ENCODE peak calls at places on chromosomes 5 and 9, in eight cellular contexts. E is A549; Z is H1; X is naive thymus-derived CD4-positive, alpha-beta T cell; I is body of pancreas; Q is mesendoderm; J is effector memory CD4-positive, alpha-beta T cell; V is transverse colon. A is an unnamed sample.
A peak's percentile ranks its signal among the peaks of the same experiment; 100 is the strongest.

GRCh38 chr9:18422296-18423036 is 51.5 kb upstream of the ADAMTSL1 start:
- DNase-seq in I (no peak), J (no peak), E (no peak), X (no peak), Q (peak; percentile 93), V (no peak), Z (no peak), A (no peak)

GRCh38 chr9:124270504-124271335 is 13.0 kb downstream of the NEK6 start:
- DNase-seq in X (no peak), Q (no peak), Z (no peak), E (no peak), I (peak; percentile 90), V (peak; percentile 82), J (no peak), A (no peak)

GRCh38 chr5:95808686-95809413 is 13.7 kb downstream of the GLRX start:
- DNase-seq in X (peak; percentile 88), Q (no peak), V (peak; percentile 82), E (no peak), J (peak; percentile 77), I (peak; percentile 40), Z (no peak), A (peak; percentile 87)

GRCh38 chr9:35311891-35312639 is 150.3 kb downstream of the UNC13B start:
- DNase-seq in X (no peak), E (no peak), J (no peak), I (no peak), V (no peak), Q (no peak), Z (no peak), A (no peak)

GRCh38 chr9:98071737-98072136 is 15.2 kb downstream of the NANS start:
- DNase-seq in Z (no peak), Q (no peak), J (no peak), V (peak; percentile 75), X (no peak), E (no peak), I (no peak), A (no peak)

GRCh38 chr5:103638979-103639378 is 76.4 kb upstream of the NUDT12 start:
- DNase-seq in V (no peak), Z (no peak), E (no peak), I (no peak), X (no peak), J (no peak), Q (no peak), A (no peak)

GRCh38 chr5:80990971-80991370 is 30.8 kb downstream of the RASGRF2 start:
- DNase-seq in E (no peak), Q (peak; percentile 96), X (no peak), J (no peak), V (no peak), I (no peak), Z (no peak), A (no peak)

GRCh38 chr5:83891261-83891660 is 170.6 kb upstream of the HAPLN1 start:
- DNase-seq in E (no peak), Z (no peak), I (no peak), V (no peak), Q (no peak), J (no peak), X (no peak), A (no peak)

GRCh38 chr5:176501333-176501732 is 35.9 kb downstream of the RNF44 start:
- DNase-seq in V (no peak), I (no peak), Q (no peak), Z (no peak), E (no peak), J (no peak), X (no peak), A (no peak)

GRCh38 chr5:154993461-154993860 is 20.1 kb upstream of the KIF4B start:
- DNase-seq in Z (no peak), J (no peak), X (no peak), I (no peak), V (no peak), E (no peak), Q (no peak), A (no peak)

GRCh38 chr9:4815381-4815956 is 22.7 kb downstream of the RCL1 start:
- DNase-seq in J (no peak), V (no peak), X (no peak), Q (peak; percentile 44), I (no peak), E (no peak), Z (no peak), A (no peak)

GRCh38 chr9:38060688-38061087 is 8.3 kb downstream of the SHB start:
- DNase-seq in Q (no peak), I (no peak), V (no peak), X (no peak), J (no peak), Z (no peak), E (no peak), A (no peak)

GRCh38 chr9:21687351-21687750 is 115.1 kb upstream of the MTAP start:
- DNase-seq in Q (no peak), J (no peak), Z (no peak), V (no peak), E (no peak), X (no peak), I (no peak), A (no peak)

GRCh38 chr5:34042302-34042701 is 711 bp downstream of the C1QTNF3 start:
- DNase-seq in I (no peak), E (no peak), J (no peak), X (no peak), V (no peak), Z (no peak), Q (no peak), A (no peak)

GRCh38 chr9:125161284-125161918 is 18.1 kb upstream of the SCAI start:
- DNase-seq in I (no peak), Z (no peak), Q (no peak), X (no peak), E (no peak), V (no peak), J (no peak), A (no peak)

GRCh38 chr5:128539038-128539429 is 989 bp upstream of the FBN2 start:
- DNase-seq in V (no peak), Z (no peak), E (peak; percentile 18), I (no peak), Q (peak; percentile 95), J (no peak), X (no peak), A (no peak)

DNA sequence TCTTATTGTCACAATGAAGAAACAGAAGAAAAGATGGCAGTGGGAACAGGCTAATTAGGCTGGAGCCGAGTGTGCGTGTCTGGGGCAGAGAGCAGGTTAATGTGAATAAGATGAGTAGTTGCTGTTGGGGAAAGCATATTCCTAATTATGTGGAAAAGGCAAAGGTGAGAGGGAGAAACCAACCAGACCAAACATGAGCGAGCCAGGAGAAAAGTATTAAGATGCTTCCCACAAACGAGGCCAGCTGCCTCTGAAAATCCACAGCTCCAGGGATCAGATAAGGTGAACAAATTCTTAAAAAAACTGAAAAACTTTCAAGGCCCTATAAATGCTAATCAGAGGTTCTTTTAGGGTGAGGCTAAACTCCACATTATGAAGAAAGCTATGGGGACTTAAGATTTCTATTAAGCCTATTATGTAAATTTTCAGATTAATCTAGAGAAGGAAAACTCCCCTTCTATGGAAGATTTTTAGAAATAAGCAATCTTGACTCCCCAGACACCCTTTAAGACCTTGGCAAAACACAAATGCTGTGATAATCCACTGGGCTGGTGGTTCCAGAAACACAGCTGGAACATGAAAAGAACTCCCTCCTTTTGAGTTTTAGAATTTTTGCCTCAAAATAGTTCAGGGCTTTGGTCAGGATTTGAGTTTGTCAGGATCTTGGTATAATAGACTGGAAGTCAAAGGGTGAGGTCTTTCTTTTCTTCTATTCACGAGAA is 238.1 kb downstream of the SPOCK1 start:
- DNase-seq in Z (no peak), V (no peak), Q (no peak), E (no peak), I (no peak), J (no peak), X (no peak), A (no peak)
- H3K27ac ChIP-seq in Z (no peak overlapping the region), V (no peak overlapping the region), Q (no peak overlapping the region), E (no peak overlapping the region), I (no peak overlapping the region), J (no peak overlapping the region), X (no peak overlapping the region), A (no peak overlapping the region)

GRCh38 chr9:7490317-7491108 is 309.1 kb downstream of the DMAC1 start:
- DNase-seq in Q (no peak), J (no peak), V (no peak), I (no peak), X (no peak), Z (no peak), E (no peak), A (no peak)

GRCh38 chr9:7489018-7489417 is 310.6 kb downstream of the DMAC1 start:
- DNase-seq in Q (no peak), E (no peak), I (no peak), Z (no peak), J (no peak), V (peak; percentile 38), X (no peak), A (no peak)

DNA sequence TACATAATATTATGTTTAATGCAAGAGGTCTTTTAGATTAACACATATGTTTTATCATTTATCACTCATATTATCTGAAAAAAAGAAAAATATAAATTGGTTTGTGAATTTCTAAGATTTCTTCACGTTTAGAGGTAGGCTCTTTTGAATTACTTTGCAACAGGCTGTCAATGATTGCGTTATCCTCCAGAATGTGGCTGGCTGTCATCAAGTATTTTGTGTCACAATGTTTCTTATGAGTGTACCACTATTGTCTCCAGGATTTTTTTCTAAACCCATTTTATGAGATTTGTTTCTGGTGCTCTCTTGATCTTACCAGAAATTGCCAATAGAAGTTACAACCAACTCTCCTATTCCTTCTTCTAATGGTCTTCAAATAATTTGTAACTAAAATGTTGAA is 307.9 kb downstream of the DMAC1 start:
- DNase-seq in J (no peak), Q (no peak), Z (no peak), V (peak; percentile 13), E (no peak), I (no peak), X (no peak), A (no peak)
- H3K4me3 ChIP-seq in J (no peak overlapping the region), Q (no peak overlapping the region), Z (no peak overlapping the region), V (no peak overlapping the region), E (no peak overlapping the region), I (no peak overlapping the region), X (no peak overlapping the region), A (no peak overlapping the region)

GRCh38 chr9:114282926-114283325 is 40.0 kb upstream of the ORM1 start:
- DNase-seq in J (no peak), I (peak; percentile 3), E (no peak), Q (peak; percentile 51), V (no peak), Z (no peak), X (no peak), A (no peak)
- H3K4me1 ChIP-seq in J (no peaks in the 10 kb centered on the region), I (peaks cover 2% of the 10 kb centered on the region), E (peaks cover 69% of the 10 kb centered on the region), Q (no peaks in the 10 kb centered on the region), V (no peaks in the 10 kb centered on the region), Z (peaks cover 4% of the 10 kb centered on the region), X (no peaks in the 10 kb centered on the region), A (no peaks in the 10 kb centered on the region)

GRCh38 chr5:138900281-138900965 is 25.3 kb upstream of the LRRTM2 start:
- DNase-seq in I (no peak), V (no peak), X (no peak), E (no peak), Z (no peak), J (no peak), Q (no peak), A (no peak)

GRCh38 chr5:138898336-138898735 is 23.2 kb upstream of the LRRTM2 start:
- DNase-seq in I (no peak), J (no peak), X (no peak), V (no peak), Z (no peak), E (no peak), Q (no peak), A (no peak)

GRCh38 chr5:138898742-138899141 is 23.6 kb upstream of the LRRTM2 start:
- DNase-seq in J (no peak), I (no peak), E (no peak), V (no peak), Z (no peak), Q (no peak), X (no peak), A (no peak)

GRCh38 chr5:138890686-138891085 is 15.6 kb upstream of the LRRTM2 start:
- DNase-seq in Q (peak; percentile 44), I (no peak), X (no peak), Z (no peak), E (no peak), J (no peak), V (no peak), A (no peak)

GRCh38 chr5:138895918-138896317 is 20.8 kb upstream of the LRRTM2 start:
- DNase-seq in J (no peak), Q (no peak), E (no peak), I (no peak), V (no peak), X (no peak), Z (no peak), A (no peak)
- H3K27ac ChIP-seq in J (no peak overlapping the region), Q (no peak overlapping the region), E (no peak overlapping the region), I (no peak overlapping the region), V (no peak overlapping the region), X (no peak overlapping the region), Z (no peak overlapping the region), A (no peak overlapping the region)

A was measured in CD8-positive, alpha-beta memory T cell.